ENCODE peak calls at places on chromosomes 12 and 14, in nine cellular contexts. V is H1, I is HepG2, Q is neuronal stem cell, N is right lobe of liver, T is psoas muscle, R is PC-9, W is right cardiac atrium, J is fibroblast of lung. O is an unnamed sample. For H3K4me1, the result is how much of the 10 kb centered on the place peaks cover.

GRCh38 chr12:102095677-102096263 is 24.1 kb downstream of the NUP37 start:
- DNase-seq in T (no peak), Q (no peak), I (peak), N (no peak), W (no peak), V (no peak), R (peak), J (peak), O (no peak)

GRCh38 chr12:68977909-68978610 is 45.1 kb upstream of the CPM start:
- DNase-seq in T (no peak), V (no peak), Q (no peak), N (no peak), R (no peak), J (no peak), W (no peak), I (no peak), O (no peak)

GRCh38 chr14:51396222-51396815 is 156.3 kb downstream of the TMX1 start:
- DNase-seq in R (peak), W (no peak), T (peak), N (no peak), I (no peak), V (no peak), Q (no peak), J (peak), O (no peak)

GRCh38 chr14:86766469-86766868 is 1226.5 kb downstream of the GALC start:
- DNase-seq in V (no peak), R (no peak), I (peak), T (no peak), J (no peak), W (no peak), Q (no peak), N (no peak), O (no peak)

GRCh38 chr12:121278450-121279375 is 17.8 kb downstream of the CAMKK2 start:
- DNase-seq in W (peak), N (no peak), V (no peak), R (no peak), Q (no peak), J (peak), I (no peak), T (peak), O (peak)

GRCh38 chr14:88698651-88699050 is 94.1 kb downstream of the EML5 start:
- DNase-seq in R (peak), V (no peak), Q (no peak), J (no peak), N (no peak), I (no peak), T (no peak), W (no peak), O (no peak)

GRCh38 chr12:114414866-114415524 is 9.1 kb upstream of the TBX5 start:
- DNase-seq in V (no peak), N (no peak), J (no peak), I (no peak), W (no peak), T (no peak), Q (no peak), R (no peak), O (no peak)

GRCh38 chr12:15928345-15928744 is 17.2 kb downstream of the DERA start:
- DNase-seq in W (no peak), Q (no peak), I (peak), N (no peak), R (no peak), V (no peak), T (no peak), J (peak), O (no peak)

GRCh38 chr14:61537567-61538463 is 157.5 kb upstream of the HIF1A start:
- DNase-seq in Q (no peak), N (no peak), R (peak), V (peak), J (peak), W (peak), I (peak), T (no peak), O (no peak)

GRCh38 chr14:30132201-30132600 is 204.6 kb upstream of the PRKD1 start:
- DNase-seq in R (no peak), T (no peak), Q (no peak), J (no peak), W (no peak), N (no peak), I (no peak), V (no peak), O (no peak)

GRCh38 chr12:52912711-52913423 is 8.0 kb upstream of the KRT8 start:
- DNase-seq in R (no peak), J (no peak), N (no peak), W (no peak), I (no peak), Q (no peak), T (no peak), V (no peak), O (no peak)

GRCh38 chr12:106149096-106149784 is 10.5 kb upstream of the NUAK1 start:
- DNase-seq in V (no peak), I (no peak), T (no peak), J (no peak), Q (no peak), N (no peak), W (peak), R (no peak), O (no peak)

GRCh38 chr12:3207858-3208257 is 130.7 kb downstream of the TSPAN9 start:
- DNase-seq in V (no peak), I (peak), J (no peak), W (no peak), R (no peak), N (no peak), T (no peak), Q (no peak), O (no peak)

GRCh38 chr12:46919666-46920065 is 93.9 kb upstream of the SLC38A4 start:
- DNase-seq in W (no peak), Q (no peak), R (no peak), N (no peak), V (no peak), T (no peak), I (no peak), J (peak), O (no peak)

GRCh38 chr12:56165369-56165768 is 7.2 kb downstream of the MYL6 start:
- DNase-seq in W (no peak), T (no peak), Q (no peak), N (no peak), V (no peak), J (no peak), I (no peak), R (no peak), O (no peak)

GRCh38 chr12:92690601-92691000 is 12.2 kb upstream of the PLEKHG7 start:
- DNase-seq in N (no peak), Q (no peak), R (no peak), I (no peak), J (no peak), V (no peak), T (no peak), W (no peak), O (no peak)

GRCh38 chr14:72555609-72556000 is 338.3 kb downstream of the DPF3 start:
- DNase-seq in N (no peak), V (no peak), R (no peak), Q (no peak), T (no peak), I (no peak), W (no peak), J (no peak), O (no peak)

GRCh38 chr12:106633451-106633823 is 50.6 kb downstream of the RFX4 start:
- DNase-seq in I (peak), W (no peak), Q (no peak), T (no peak), V (no peak), N (no peak), J (peak), R (no peak), O (no peak)

GRCh38 chr12:113440336-113440735 is 18.2 kb downstream of the SDSL start:
- DNase-seq in I (no peak), Q (no peak), W (no peak), R (no peak), T (no peak), V (no peak), J (no peak), N (no peak), O (no peak)

GRCh38 chr14:94313991-94314655 is 9.0 kb downstream of the SERPINA6 start:
- DNase-seq in N (peak), W (no peak), I (no peak), T (no peak), V (no peak), Q (no peak), R (no peak), J (peak), O (no peak)

GRCh38 chr14:71467419-71467818 is 464.8 kb upstream of the RGS6 start:
- DNase-seq in I (no peak), J (peak), W (no peak), V (no peak), R (no peak), T (no peak), N (no peak), Q (no peak), O (no peak)

GRCh38 chr12:93689076-93689834 is 12.1 kb downstream of the CRADD start:
- DNase-seq in V (no peak), I (no peak), N (no peak), J (no peak), T (no peak), W (no peak), Q (no peak), R (peak), O (no peak)

GRCh38 chr12:68617160-68617926 is 6.6 kb downstream of the RAP1B start:
- DNase-seq in Q (no peak), V (no peak), J (peak), W (no peak), I (no peak), R (no peak), N (no peak), T (no peak), O (no peak)

GRCh38 chr12:25455696-25456095 is 97.4 kb downstream of the LMNTD1 start:
- DNase-seq in T (no peak), N (no peak), I (no peak), J (peak), Q (no peak), V (no peak), R (no peak), W (no peak), O (no peak)

GRCh38 chr14:104863923-104864266 is 1.2 kb upstream of the CEP170B start:
- DNase-seq in J (no peak), Q (no peak), T (peak), I (no peak), W (no peak), N (no peak), V (no peak), R (no peak), O (no peak)

GRCh38 chr14:89638888-89639287 is 221.9 kb upstream of the FOXN3 start:
- DNase-seq in V (no peak), N (no peak), W (no peak), J (no peak), I (no peak), T (no peak), R (no peak), Q (no peak), O (no peak)

GRCh38 chr14:94586635-94587034 is 5.4 kb downstream of the SERPINA5 start:
- DNase-seq in V (no peak), J (no peak), W (no peak), Q (no peak), R (no peak), T (no peak), N (no peak), I (no peak), O (no peak)

GRCh38 chr12:916240-916639 is 33.3 kb downstream of the RAD52 start:
- DNase-seq in I (no peak), V (no peak), J (no peak), W (peak), Q (no peak), T (no peak), R (no peak), N (no peak), O (peak)

GRCh38 chr12:64825143-64826011 is 930 bp downstream of the TBC1D30 start:
- DNase-seq in I (no peak), J (no peak), Q (no peak), W (no peak), V (no peak), R (no peak), T (no peak), N (no peak), O (no peak)

GRCh38 chr12:14961466-14962155 is at the start of gene ARHGDIB:
- DNase-seq in V (no peak), W (peak), I (no peak), T (peak), N (no peak), R (peak), Q (no peak), J (no peak), O (no peak)

GRCh38 chr12:121774968-121775474 is 18.5 kb downstream of the RHOF start:
- DNase-seq in Q (no peak), I (no peak), T (no peak), V (no peak), N (no peak), R (no peak), W (peak), J (peak), O (peak)

GRCh38 chr14:63939006-63939270 is 86.1 kb downstream of the SYNE2 start:
- DNase-seq in J (no peak), I (no peak), W (no peak), Q (no peak), N (no peak), R (no peak), T (no peak), V (no peak), O (no peak)

GRCh38 chr12:48199784-48200198 is 3.3 kb downstream of the OR10AD1 start:
- DNase-seq in V (no peak), W (no peak), T (no peak), J (no peak), I (no peak), Q (no peak), R (peak), N (no peak), O (no peak)

GRCh38 chr12:19203013-19203412 is 73.5 kb downstream of the PLEKHA5 start:
- DNase-seq in J (no peak), I (no peak), T (no peak), V (no peak), Q (no peak), R (no peak), N (no peak), W (no peak), O (no peak)

GRCh38 chr12:121713257-121714155 is 954 bp downstream of the TMEM120B start:
- DNase-seq in N (no peak), J (no peak), W (peak), V (no peak), T (peak), Q (no peak), I (no peak), R (no peak), O (no peak)

GRCh38 chr12:82688619-82689018 is 1.9 kb downstream of the TMTC2 start:
- DNase-seq in N (no peak), R (no peak), I (no peak), T (no peak), Q (no peak), V (no peak), J (no peak), W (no peak), O (no peak)
- H3K4me3 ChIP-seq in N (no peak), R (peak), I (no peak), T (peak), Q (no peak), V (no peak), J (peak), W (peak), O (peak)

DNA sequence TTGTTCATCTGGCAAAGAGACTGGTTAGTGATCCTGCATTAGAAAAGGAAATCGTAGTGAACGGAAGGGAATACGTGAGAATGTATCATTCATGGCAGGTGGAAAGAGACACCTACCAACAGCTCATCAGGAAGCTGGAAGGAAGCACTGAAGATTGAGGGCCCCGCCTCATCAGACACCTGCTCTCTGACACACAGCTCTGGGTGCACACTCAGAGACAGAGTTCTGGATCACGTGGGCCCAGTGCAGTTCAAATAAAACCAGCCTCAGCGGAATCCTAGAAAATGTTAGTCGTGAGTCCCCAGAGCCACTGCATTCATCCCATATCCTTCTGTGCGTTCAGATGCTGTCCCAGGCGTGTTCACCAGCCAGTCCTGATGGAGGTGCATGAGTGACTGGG is 129.7 kb downstream of the GLT1D1 start:
- DNase-seq in R (no peak), V (no peak), W (no peak), Q (no peak), J (no peak), T (no peak), N (no peak), I (no peak), O (no peak)
- H3K4me1 ChIP-seq in R (under half), V (under half), W (under half), Q (under half), J (under half), T (under half), N (under half), I (under half), O (under half)

GRCh38 chr14:102171173-102172020 is 31.7 kb downstream of the WDR20 start:
- DNase-seq in I (no peak), N (no peak), Q (no peak), T (no peak), J (no peak), W (no peak), R (no peak), V (no peak), O (no peak)
- H3K27ac ChIP-seq in I (peak), N (no peak), Q (no peak), T (no peak), J (no peak), W (no peak), R (peak), V (no peak), O (no peak)

DNA sequence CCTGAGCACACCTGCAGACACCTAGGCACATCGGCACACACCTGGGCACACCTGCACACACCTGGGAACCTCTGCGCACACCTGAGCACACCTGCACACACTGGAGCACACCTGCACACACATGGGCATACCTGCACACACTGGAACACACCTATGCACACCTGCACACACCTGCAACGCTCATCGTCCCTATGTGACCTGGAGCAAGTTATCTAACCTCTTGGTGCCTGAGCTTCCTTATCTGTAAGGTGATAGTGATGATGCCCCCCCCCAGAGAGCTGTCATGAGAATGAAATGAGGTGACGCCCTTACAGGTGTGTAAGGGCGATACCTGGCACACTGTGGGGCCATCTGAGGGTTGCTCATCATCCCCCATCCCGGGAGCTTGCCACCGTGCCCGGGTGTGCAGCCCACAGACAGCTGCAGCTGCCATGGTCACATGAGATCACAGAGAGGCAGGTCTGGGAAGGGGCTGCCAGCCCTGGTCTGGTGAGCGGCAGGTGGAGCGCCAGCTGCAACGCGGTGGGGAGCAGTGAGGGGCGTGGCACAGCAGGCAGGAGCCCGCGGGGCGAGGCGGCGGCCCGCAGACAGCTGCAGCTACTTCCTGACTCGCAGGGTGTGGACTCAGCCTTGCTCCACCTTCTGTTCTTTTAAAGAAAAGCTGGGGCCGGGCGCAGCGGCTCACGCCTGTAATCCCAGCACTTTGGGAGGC is 59.9 kb upstream of the FBRSL1 start:
- DNase-seq in R (no peak), T (no peak), Q (no peak), J (no peak), V (no peak), I (no peak), W (peak), N (no peak), O (peak)
- H3K4me3 ChIP-seq in R (no peak), T (no peak), Q (peak), J (no peak), V (no peak), I (no peak), W (no peak), N (no peak), O (no peak)

DNA sequence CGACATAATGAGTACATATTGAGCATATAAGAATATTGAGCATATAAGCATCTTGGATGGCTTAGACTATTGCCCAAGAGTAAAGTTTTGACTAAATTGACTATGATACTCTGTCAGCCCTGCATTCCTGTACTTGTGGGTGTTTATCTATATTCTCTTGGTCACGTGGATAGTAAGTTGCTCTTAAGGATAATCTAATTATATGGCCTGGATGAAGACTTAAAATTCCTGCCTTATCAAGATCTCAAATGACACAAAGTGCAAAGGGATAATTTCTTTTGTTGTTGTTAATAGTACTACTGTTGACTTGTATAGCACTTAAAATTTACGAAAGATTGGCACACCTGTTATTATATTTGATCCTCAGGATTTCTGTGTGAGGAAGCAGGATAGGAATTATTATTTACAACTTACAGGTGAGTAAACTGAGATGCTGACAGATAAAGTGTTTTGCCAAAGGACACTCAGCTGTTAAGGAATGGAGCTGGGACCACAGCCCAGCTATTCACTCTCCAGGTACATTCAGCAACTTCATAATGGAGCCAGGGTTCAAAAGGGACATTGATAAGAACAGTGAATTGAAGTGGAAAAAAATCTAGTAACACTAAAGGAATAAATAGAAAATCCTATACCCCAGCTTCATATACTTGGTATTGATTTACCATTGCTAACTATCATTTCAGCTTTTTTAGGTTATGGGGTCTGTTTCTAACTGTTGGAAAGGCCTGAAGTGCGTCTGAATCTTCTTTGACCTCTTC is 53.5 kb upstream of the EVL start:
- DNase-seq in N (no peak), Q (no peak), I (no peak), J (no peak), R (no peak), V (no peak), T (no peak), W (no peak), O (no peak)
- H3K4me1 ChIP-seq in N (under half), Q (under half), I (under half), J (under half), R (under half), V (under half), T (under half), W (under half), O (under half)